ENCODE peak calls at places on chromosomes 7 and 10, in seven cellular contexts. A, M, Q, S, W, F and U are unnamed samples.

GRCh38 chr10:85315657-85316056 is 987.3 kb downstream of the CCSER2 start:
- DNase-seq in A (no peak), M (no peak), Q (no peak), S (no peak), W (no peak), F (no peak), U (no peak)

GRCh38 chr10:60964257-60965235 is 20.6 kb upstream of the RHOBTB1 start:
- DNase-seq in A (peak; percentile 82), M (peak; percentile 71), Q (peak; percentile 71), S (peak; percentile 65), W (peak; percentile 56), F (peak; percentile 69), U (peak; percentile 24)

GRCh38 chr10:35827783-35828182 is 185.7 kb upstream of the FZD8 start:
- DNase-seq in A (no peak), M (no peak), Q (no peak), S (no peak), W (no peak), F (no peak), U (no peak)

GRCh38 chr10:98446121-98446655 is 547 bp downstream of the HPS1 start:
- DNase-seq in A (peak; percentile 54), M (peak; percentile 46), Q (no peak), S (no peak), W (peak; percentile 30), F (no peak), U (no peak)

GRCh38 chr7:32574626-32575025 is 79.3 kb downstream of the AVL9 start:
- DNase-seq in A (no peak), M (no peak), Q (no peak), S (no peak), W (no peak), F (no peak), U (no peak)

GRCh38 chr7:85426487-85426960 is 239.7 kb upstream of the SEMA3D start:
- DNase-seq in A (no peak), M (no peak), Q (no peak), S (peak; percentile 58), W (no peak), F (no peak), U (no peak)

GRCh38 chr10:95333997-95334792 is 43.4 kb upstream of the PDLIM1 start:
- DNase-seq in A (no peak), M (peak; percentile 57), Q (no peak), S (peak; percentile 77), W (no peak), F (peak; percentile 66), U (no peak)

GRCh38 chr7:158760936-158761335 is 56.3 kb upstream of the NCAPG2 start:
- DNase-seq in A (no peak), M (no peak), Q (no peak), S (no peak), W (no peak), F (no peak), U (peak; percentile 61)

GRCh38 chr10:92839191-92840085 is 8.9 kb upstream of the EXOC6 start:
- DNase-seq in A (peak; percentile 75), M (peak; percentile 68), Q (peak; percentile 80), S (peak; percentile 31), W (no peak), F (no peak), U (peak; percentile 68)

GRCh38 chr7:12722720-12723241 is 35.3 kb downstream of the ARL4A start:
- DNase-seq in A (no peak), M (no peak), Q (no peak), S (no peak), W (no peak), F (no peak), U (no peak)

GRCh38 chr7:108142675-108143259 is 12.6 kb upstream of the LAMB4 start:
- DNase-seq in A (no peak), M (no peak), Q (no peak), S (no peak), W (no peak), F (no peak), U (no peak)

GRCh38 chr10:133381041-133381440 is 2.0 kb downstream of the PAOX start:
- DNase-seq in A (no peak), M (no peak), Q (no peak), S (no peak), W (no peak), F (no peak), U (no peak)

GRCh38 chr7:79504607-79505389 is 51.3 kb upstream of the MAGI2 start:
- DNase-seq in A (peak; percentile 93), M (no peak), Q (no peak), S (no peak), W (peak; percentile 59), F (no peak), U (no peak)

GRCh38 chr10:11175823-11176243 is 158.2 kb downstream of the CELF2 start:
- DNase-seq in A (no peak), M (peak; percentile 35), Q (no peak), S (no peak), W (no peak), F (no peak), U (no peak)

GRCh38 chr10:7264313-7264741 is 146.5 kb downstream of the SFMBT2 start:
- DNase-seq in A (peak; percentile 18), M (no peak), Q (no peak), S (no peak), W (no peak), F (no peak), U (no peak)

GRCh38 chr7:747186-747585 is 20.1 kb upstream of the PRKAR1B start:
- DNase-seq in A (no peak), M (no peak), Q (peak; percentile 26), S (no peak), W (no peak), F (no peak), U (no peak)

GRCh38 chr10:88272186-88272585 is 310.9 kb downstream of the RNLS start:
- DNase-seq in A (no peak), M (no peak), Q (no peak), S (no peak), W (no peak), F (no peak), U (no peak)

GRCh38 chr10:13758302-13758701 is 171.5 kb downstream of the PRPF18 start:
- DNase-seq in A (peak; percentile 29), M (no peak), Q (no peak), S (no peak), W (no peak), F (no peak), U (no peak)

GRCh38 chr7:130894146-130895005 is 160.4 kb upstream of the KLF14 start:
- DNase-seq in A (no peak), M (no peak), Q (peak; percentile 96), S (no peak), W (no peak), F (no peak), U (peak; percentile 51)

GRCh38 chr7:133973710-133974109 is 153.4 kb upstream of the LRGUK start:
- DNase-seq in A (peak; percentile 8), M (no peak), Q (no peak), S (no peak), W (no peak), F (no peak), U (peak; percentile 24)

GRCh38 chr7:86814980-86815379 is 171.3 kb downstream of the GRM3 start:
- DNase-seq in A (peak; percentile 60), M (no peak), Q (no peak), S (no peak), W (peak; percentile 21), F (no peak), U (peak; percentile 24)

GRCh38 chr10:6843477-6843876 is 263.4 kb upstream of the PRKCQ start:
- DNase-seq in A (no peak), M (no peak), Q (no peak), S (no peak), W (no peak), F (no peak), U (no peak)

GRCh38 chr10:49398000-49398861 is 2.3 kb upstream of the DRGX start:
- DNase-seq in A (peak; percentile 76), M (peak; percentile 24), Q (peak; percentile 84), S (peak; percentile 27), W (peak; percentile 75), F (no peak), U (peak; percentile 94)

GRCh38 chr10:49396666-49396999 is 744 bp upstream of the DRGX start:
- DNase-seq in A (no peak), M (no peak), Q (no peak), S (no peak), W (no peak), F (no peak), U (no peak)

GRCh38 chr10:49398986-49399385 is 3.1 kb upstream of the DRGX start:
- DNase-seq in A (no peak), M (no peak), Q (no peak), S (no peak), W (no peak), F (no peak), U (peak; percentile 76)

GRCh38 chr10:49395741-49396665 is at the start of gene DRGX:
- DNase-seq in A (peak; percentile 40), M (no peak), Q (no peak), S (no peak), W (peak; percentile 21), F (no peak), U (peak; percentile 73)

DNA sequence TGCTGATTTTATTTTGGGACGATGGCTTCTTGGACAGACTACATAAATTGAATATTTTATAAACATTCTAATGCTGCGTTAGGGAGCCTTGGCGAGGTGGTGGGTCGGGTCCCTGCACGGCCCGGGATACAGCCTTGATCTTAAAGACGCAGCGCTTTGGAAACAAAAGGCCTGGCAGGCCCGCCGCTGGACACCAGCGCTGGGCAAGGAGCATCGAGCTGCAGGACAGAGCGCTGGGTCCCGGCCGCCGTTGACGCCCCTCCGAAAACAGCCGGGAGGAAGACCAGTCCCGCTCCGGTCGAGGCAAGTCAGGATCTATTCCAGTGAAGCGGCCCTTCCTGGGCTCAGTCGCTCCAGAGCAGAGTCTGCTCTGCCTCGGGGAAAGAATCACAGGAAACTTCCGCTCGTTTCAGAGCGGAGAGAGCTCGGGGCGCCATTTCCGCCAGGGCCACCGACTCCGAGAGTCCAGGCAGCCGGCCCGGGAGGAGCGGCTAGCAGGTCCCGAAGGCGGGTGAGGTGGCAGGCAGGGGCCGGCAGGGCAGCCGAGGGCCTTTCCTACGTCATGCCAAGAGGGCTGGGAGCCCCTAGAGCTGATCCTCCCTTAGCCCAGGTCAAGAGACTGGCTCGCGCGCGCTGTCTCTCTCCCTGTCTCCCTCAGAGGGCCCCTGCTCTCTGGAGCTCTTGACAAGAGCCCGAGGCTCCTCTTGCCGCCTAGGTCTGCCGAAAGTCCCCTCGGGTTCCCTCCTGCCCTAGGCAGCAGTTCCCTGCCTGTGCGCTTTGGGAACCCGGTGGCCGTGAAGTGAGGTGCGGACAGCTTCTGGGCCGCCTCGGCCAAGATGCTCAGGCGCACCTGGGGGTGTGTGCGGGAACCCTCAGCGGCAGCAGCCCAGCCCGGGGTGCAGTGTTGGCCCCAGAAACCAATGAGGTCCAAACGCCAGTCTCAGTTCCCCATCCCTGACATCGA is 1.4 kb upstream of the DRGX start:
- DNase-seq in A (peak; percentile 64), M (no peak), Q (peak; percentile 67), S (no peak), W (peak; percentile 37), F (no peak), U (peak; percentile 80)
- H3K4me3 ChIP-seq in A (no peak overlapping the region), M (no peak overlapping the region), Q (no peak overlapping the region), S (no peak overlapping the region), W (peak overlapping the region; percentile 26), F (no peak overlapping the region), U (peak overlapping the region; percentile 19)

GRCh38 chr7:116325517-116325916 is 115.2 kb downstream of the TES start:
- DNase-seq in A (no peak), M (no peak), Q (no peak), S (no peak), W (no peak), F (no peak), U (no peak)
- H3K4me3 ChIP-seq in A (no peak overlapping the region), M (no peak overlapping the region), Q (no peak overlapping the region), S (no peak overlapping the region), W (no peak overlapping the region), F (no peak overlapping the region), U (no peak overlapping the region)

GRCh38 chr7:118183254-118183585 is 744 bp upstream of the LSM8 start:
- DNase-seq in A (peak; percentile 11), M (no peak), Q (no peak), S (no peak), W (no peak), F (no peak), U (no peak)
- H3K4me3 ChIP-seq in A (peak overlapping the region; percentile 90), M (peak overlapping the region; percentile 80), Q (peak overlapping the region; percentile 81), S (peak overlapping the region; percentile 99), W (peak overlapping the region; percentile 83), F (peak overlapping the region; percentile 61), U (peak overlapping the region; percentile 71)

GRCh38 chr10:100872034-100872791 is 40.5 kb upstream of the SLF2 start:
- DNase-seq in A (peak; percentile 70), M (peak; percentile 17), Q (peak; percentile 40), S (no peak), W (no peak), F (peak; percentile 37), U (peak; percentile 96)
- H3K4me3 ChIP-seq in A (no peak overlapping the region), M (no peak overlapping the region), Q (no peak overlapping the region), S (no peak overlapping the region), W (no peak overlapping the region), F (no peak overlapping the region), U (no peak overlapping the region)